ENCODE peak calls at places on chromosomes 6 and 20, in six cellular contexts. L, I, B, T, V and Z are unnamed samples.

GRCh38 chr6:7479801-7480266 is 61.6 kb upstream of the DSP start:
- DNase-seq in L (no peak), I (no peak), B (no peak), T (no peak), V (peak), Z (peak)

GRCh38 chr6:44169154-44169553 is 10.5 kb downstream of the CAPN11 start:
- DNase-seq in L (no peak), I (no peak), B (no peak), T (no peak), V (no peak), Z (no peak)

GRCh38 chr20:47358672-47359532 is 2.4 kb upstream of the ZMYND8 start:
- DNase-seq in L (no peak), I (peak), B (peak), T (peak), V (peak), Z (peak)

GRCh38 chr20:11676618-11677289 is 240.9 kb upstream of the BTBD3 start:
- DNase-seq in L (no peak), I (no peak), B (no peak), T (no peak), V (no peak), Z (no peak)

GRCh38 chr6:170295519-170296422 is 4.9 kb upstream of the DLL1 start:
- DNase-seq in L (peak), I (no peak), B (no peak), T (no peak), V (peak), Z (no peak)

GRCh38 chr6:113879186-113880096 is 22.3 kb downstream of the MARCKS start:
- DNase-seq in L (no peak), I (no peak), B (peak), T (no peak), V (peak), Z (no peak)

GRCh38 chr20:43389231-43389630 is 68.5 kb upstream of the SRSF6 start:
- DNase-seq in L (no peak), I (no peak), B (no peak), T (peak), V (no peak), Z (peak)

GRCh38 chr6:167805349-167806060 is 21.2 kb upstream of the AFDN start:
- DNase-seq in L (no peak), I (no peak), B (no peak), T (no peak), V (no peak), Z (no peak)

GRCh38 chr20:22800161-22800560 is 215.8 kb upstream of the FOXA2 start:
- DNase-seq in L (no peak), I (no peak), B (no peak), T (no peak), V (no peak), Z (no peak)

GRCh38 chr6:1890071-1890470 is 280.4 kb downstream of the FOXC1 start:
- DNase-seq in L (no peak), I (no peak), B (no peak), T (no peak), V (no peak), Z (no peak)

GRCh38 chr20:9112541-9113515 is 43.9 kb downstream of the PLCB4 start:
- DNase-seq in L (no peak), I (no peak), B (no peak), T (no peak), V (peak), Z (no peak)

GRCh38 chr6:45961125-45961524 is 54.5 kb downstream of the CLIC5 start:
- DNase-seq in L (no peak), I (no peak), B (no peak), T (no peak), V (no peak), Z (no peak)

GRCh38 chr20:44264287-44264686 is 17.2 kb downstream of the GDAP1L1 start:
- DNase-seq in L (no peak), I (no peak), B (no peak), T (peak), V (no peak), Z (no peak)

GRCh38 chr6:168884646-168885086 is 369.0 kb downstream of the THBS2 start:
- DNase-seq in L (peak), I (no peak), B (peak), T (peak), V (peak), Z (no peak)

GRCh38 chr20:41124451-41125094 is 12.8 kb upstream of the PLCG1 start:
- DNase-seq in L (no peak), I (no peak), B (no peak), T (no peak), V (no peak), Z (no peak)

GRCh38 chr6:8238772-8239683 is 136.7 kb upstream of the EEF1E1 start:
- DNase-seq in L (no peak), I (no peak), B (no peak), T (no peak), V (no peak), Z (no peak)

GRCh38 chr6:73079611-73079955 is 145.7 kb downstream of the KHDC1L start:
- DNase-seq in L (no peak), I (no peak), B (no peak), T (no peak), V (no peak), Z (no peak)

GRCh38 chr20:57435498-57436222 is 44.5 kb downstream of the RBM38 start:
- DNase-seq in L (peak), I (no peak), B (peak), T (peak), V (peak), Z (no peak)

GRCh38 chr6:170024940-170025339 is 265.9 kb downstream of the DLL1 start:
- DNase-seq in L (no peak), I (no peak), B (peak), T (no peak), V (no peak), Z (peak)

GRCh38 chr6:143248359-143248758 is 187.7 kb downstream of the AIG1 start:
- DNase-seq in L (no peak), I (no peak), B (no peak), T (no peak), V (no peak), Z (no peak)

DNA sequence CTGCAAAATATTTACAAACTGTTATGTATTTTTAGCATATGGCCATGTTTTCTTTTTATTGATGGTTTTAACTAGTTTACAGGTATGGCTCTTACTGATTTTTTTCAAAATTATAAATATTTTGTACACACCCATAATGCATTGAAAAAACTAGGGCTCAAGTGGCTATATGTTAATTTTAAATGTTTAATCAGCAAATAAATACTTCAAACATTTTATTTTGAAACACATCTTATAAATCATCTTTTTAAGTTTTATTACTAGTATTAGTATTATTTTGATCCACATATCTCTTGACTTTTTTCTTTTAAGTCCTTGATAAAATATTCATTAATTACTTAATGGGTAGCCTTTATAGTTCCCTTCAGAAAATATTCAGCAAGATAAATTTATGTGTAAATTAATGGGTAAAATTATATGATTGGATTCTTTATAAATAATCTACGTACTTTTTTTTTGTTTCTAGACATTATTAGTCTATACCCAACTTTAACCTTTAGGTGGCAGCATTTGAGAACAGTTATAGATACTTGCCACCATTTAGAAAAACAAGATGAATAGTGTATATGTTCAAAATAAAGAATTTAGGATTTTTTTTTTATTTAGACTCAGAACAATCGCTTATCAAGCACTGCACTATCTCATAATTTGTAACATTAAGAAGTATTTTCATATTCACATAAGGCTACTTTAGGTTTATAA is 241.9 kb downstream of the ADGRB3 start:
- DNase-seq in L (no peak), I (no peak), B (no peak), T (no peak), V (no peak), Z (no peak)
- TF ChIP-seq CTCF in L (no peak), I (no peak), B (no peak), T (peak), V (no peak), Z (peak)

DNA sequence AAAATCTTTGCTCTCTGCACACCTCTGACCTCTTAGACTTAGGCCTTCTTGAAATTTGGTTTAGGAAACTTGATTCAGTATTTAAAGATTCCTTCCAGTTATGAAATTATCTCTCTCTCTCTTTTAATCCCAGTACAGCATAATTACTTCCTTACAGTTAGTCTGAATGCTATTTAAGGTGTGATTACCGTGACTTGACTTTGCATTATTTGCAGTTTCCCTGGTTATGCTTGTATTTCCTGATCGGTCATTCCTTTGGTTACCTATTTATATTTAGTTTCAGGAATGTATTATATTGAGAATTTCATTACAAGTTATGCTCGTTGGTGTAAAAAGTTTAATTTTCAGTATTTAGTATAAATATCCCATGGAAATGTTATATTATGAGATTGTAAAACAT is 16.3 kb downstream of the TMEM170B start:
- DNase-seq in L (no peak), I (no peak), B (no peak), T (no peak), V (no peak), Z (no peak)
- H3K4me3 ChIP-seq in L (no peak), I (no peak), B (no peak), T (no peak), V (no peak), Z (no peak)

GRCh38 chr20:36504295-36504694 is 37.0 kb upstream of the MYL9 start:
- DNase-seq in L (no peak), I (no peak), B (no peak), T (no peak), V (no peak), Z (no peak)
- TF ChIP-seq CTCF in L (no peak), I (no peak), B (no peak), T (no peak), V (no peak), Z (no peak)

DNA sequence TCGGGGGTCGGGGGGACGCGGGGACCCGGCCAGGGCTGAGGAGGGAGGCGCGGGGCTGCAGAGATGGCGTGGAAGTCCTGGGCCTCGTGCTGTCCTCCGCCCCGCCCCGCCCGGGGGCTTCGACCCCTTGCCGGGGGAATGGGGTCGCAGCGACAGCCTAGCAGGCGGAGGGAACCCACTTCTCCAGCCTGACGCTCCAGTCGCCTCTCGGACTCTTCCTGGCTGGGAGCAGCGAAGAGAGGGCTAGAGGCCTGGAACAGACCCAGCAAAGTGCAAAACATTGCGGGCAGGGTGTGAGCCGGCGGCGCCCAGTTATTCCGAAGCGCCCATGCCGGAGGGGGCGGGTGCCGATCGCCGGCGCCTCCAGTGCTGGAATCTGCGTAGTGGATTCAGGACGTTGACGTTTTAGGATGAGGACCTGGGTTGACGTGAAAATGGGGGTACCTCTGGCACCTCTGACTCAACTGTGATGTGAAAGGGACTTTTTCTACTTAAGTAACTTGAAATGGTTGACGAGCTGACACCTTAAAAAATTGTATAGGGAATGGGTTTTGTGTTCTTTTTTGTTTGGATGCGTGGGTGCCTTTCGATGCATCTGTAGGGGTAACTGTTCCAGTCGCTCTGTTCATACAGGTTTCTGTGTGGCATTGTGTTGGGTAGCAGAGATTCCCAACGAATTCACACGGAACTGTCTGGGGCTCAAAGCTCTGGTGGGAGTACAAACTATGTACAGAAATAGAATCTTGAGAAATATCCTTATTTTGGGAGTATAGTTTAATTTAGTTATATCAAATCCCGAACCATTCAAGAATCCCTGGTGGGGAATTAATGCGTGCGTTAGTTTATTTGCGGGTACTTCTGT is 1.4 kb downstream of the SLC35F1 start:
- DNase-seq in L (no peak), I (no peak), B (no peak), T (no peak), V (no peak), Z (no peak)
- H3K4me3 ChIP-seq in L (no peak), I (peak), B (peak), T (peak), V (peak), Z (peak)